ENCODE peak calls at places on chromosomes 16 and 17, in six cellular contexts. Z, L, P, B, W and F are unnamed samples.

GRCh38 chr17:81186203-81186602 is 20.2 kb upstream of the AATK start:
- DNase-seq in Z (no peak), L (no peak), P (no peak), B (no peak), W (no peak), F (no peak)

GRCh38 chr17:75059369-75060345 is 12.6 kb downstream of the KCTD2 start:
- DNase-seq in Z (no peak), L (no peak), P (no peak), B (peak), W (peak), F (no peak)

GRCh38 chr17:56653877-56654276 is 60.4 kb downstream of the NOG start:
- DNase-seq in Z (no peak), L (peak), P (no peak), B (peak), W (peak), F (no peak)

GRCh38 chr16:57821149-57821971 is 19.1 kb upstream of the KIFC3 start:
- DNase-seq in Z (no peak), L (no peak), P (no peak), B (no peak), W (no peak), F (no peak)

GRCh38 chr16:68470461-68471150 is 22.3 kb upstream of the SMPD3 start:
- DNase-seq in Z (no peak), L (no peak), P (peak), B (no peak), W (no peak), F (peak)

GRCh38 chr16:86252596-86252995 is 257.7 kb upstream of the FOXF1 start:
- DNase-seq in Z (no peak), L (peak), P (no peak), B (peak), W (peak), F (no peak)

GRCh38 chr16:61050547-61050946 is 985.7 kb downstream of the CDH8 start:
- DNase-seq in Z (no peak), L (no peak), P (no peak), B (no peak), W (no peak), F (no peak)

GRCh38 chr17:41689497-41690299 is 1.0 kb downstream of the EIF1 start:
- DNase-seq in Z (no peak), L (no peak), P (peak), B (peak), W (peak), F (peak)

GRCh38 chr17:74514632-74515035 is 16.6 kb downstream of the CD300LB start:
- DNase-seq in Z (no peak), L (no peak), P (no peak), B (no peak), W (peak), F (peak)

GRCh38 chr16:5186381-5186903 is 88.8 kb upstream of the EEF2KMT start:
- DNase-seq in Z (no peak), L (no peak), P (no peak), B (no peak), W (no peak), F (no peak)

GRCh38 chr17:60158751-60159478 is 9.1 kb downstream of the CA4 start:
- DNase-seq in Z (no peak), L (peak), P (no peak), B (no peak), W (no peak), F (no peak)

GRCh38 chr17:2050246-2050866 is 4.5 kb upstream of the HIC1 start:
- DNase-seq in Z (no peak), L (peak), P (no peak), B (peak), W (peak), F (no peak)

GRCh38 chr17:66716236-66717026 is 118.5 kb upstream of the CACNG5 start:
- DNase-seq in Z (no peak), L (no peak), P (no peak), B (no peak), W (no peak), F (no peak)

GRCh38 chr17:10477701-10478100 is 8.3 kb upstream of the MYH4 start:
- DNase-seq in Z (no peak), L (no peak), P (no peak), B (no peak), W (no peak), F (no peak)